ENCODE peak calls at places on chromosome 22, in ten cellular contexts. N is endothelial cell of umbilical vein; A is upper lobe of left lung; S is uterus; Y is prostate gland; M is transverse colon; C is HCT116; X is kidney; U is CD8-positive, alpha-beta T cell; B is AG04450. H is an unnamed sample. For H3K9me3, the result is how much of the 10 kb centered on the place peaks cover.

GRCh38 chr22:33188316-33188715 is 130.1 kb upstream of the SYN3 start:
- DNase-seq in N (no peak), A (no peak), S (no peak), Y (no peak), M (no peak), C (no peak), X (no peak), U (no peak), B (no peak), H (no peak)

GRCh38 chr22:35835267-35835997 is 117.8 kb downstream of the APOL5 start:
- DNase-seq in N (peak), A (no peak), S (no peak), Y (no peak), M (no peak), C (peak), X (no peak), U (no peak), B (no peak), H (no peak)

GRCh38 chr22:29194269-29194668 is 11.4 kb upstream of the EMID1 start:
- DNase-seq in N (no peak), A (no peak), S (no peak), Y (no peak), M (no peak), C (no peak), X (no peak), U (no peak), B (no peak), H (no peak)

GRCh38 chr22:19143967-19144400 is 467 bp downstream of the ESS2 start:
- DNase-seq in N (no peak), A (no peak), S (no peak), Y (no peak), M (no peak), C (no peak), X (no peak), U (peak), B (no peak), H (no peak)

GRCh38 chr22:50620861-50621490 is 7.0 kb downstream of the ARSA start:
- DNase-seq in N (no peak), A (no peak), S (no peak), Y (no peak), M (peak), C (no peak), X (peak), U (peak), B (no peak), H (no peak)

GRCh38 chr22:26239561-26239960 is 70.3 kb downstream of the SEZ6L start:
- DNase-seq in N (no peak), A (no peak), S (no peak), Y (no peak), M (no peak), C (no peak), X (no peak), U (no peak), B (no peak), H (no peak)

GRCh38 chr22:37906364-37907008 is 389 bp downstream of the MICALL1 start:
- DNase-seq in N (no peak), A (no peak), S (peak), Y (no peak), M (peak), C (no peak), X (peak), U (peak), B (no peak), H (no peak)

GRCh38 chr22:35648066-35649025 is at the start of gene APOL6:
- DNase-seq in N (peak), A (peak), S (peak), Y (peak), M (peak), C (no peak), X (no peak), U (peak), B (no peak), H (no peak)

GRCh38 chr22:19419464-19420178 is 11.9 kb downstream of the HIRA start:
- DNase-seq in N (no peak), A (no peak), S (no peak), Y (no peak), M (peak), C (no peak), X (no peak), U (peak), B (no peak), H (no peak)

GRCh38 chr22:20509344-20510047 is 2.1 kb downstream of the MED15 start:
- DNase-seq in N (peak), A (peak), S (peak), Y (peak), M (peak), C (no peak), X (peak), U (peak), B (peak), H (peak)

GRCh38 chr22:23245045-23245798 is 64.9 kb downstream of the BCR start:
- DNase-seq in N (no peak), A (no peak), S (no peak), Y (no peak), M (no peak), C (no peak), X (no peak), U (no peak), B (no peak), H (no peak)

GRCh38 chr22:29073618-29074275 is 912 bp downstream of the KREMEN1 start:
- DNase-seq in N (no peak), A (peak), S (peak), Y (peak), M (peak), C (no peak), X (peak), U (no peak), B (no peak), H (no peak)

GRCh38 chr22:31857247-31857646 is 87.1 kb upstream of the YWHAH start:
- DNase-seq in N (no peak), A (no peak), S (no peak), Y (no peak), M (no peak), C (no peak), X (no peak), U (no peak), B (no peak), H (no peak)

GRCh38 chr22:35467788-35468187 is 67.8 kb downstream of the MCM5 start:
- DNase-seq in N (peak), A (peak), S (peak), Y (peak), M (peak), C (no peak), X (peak), U (no peak), B (no peak), H (peak)

GRCh38 chr22:49918911-49919881 is 762 bp downstream of the CRELD2 start:
- DNase-seq in N (no peak), A (no peak), S (no peak), Y (no peak), M (no peak), C (no peak), X (peak), U (no peak), B (no peak), H (no peak)

GRCh38 chr22:22702159-22702873 is 57.9 kb downstream of the GGTLC2 start:
- DNase-seq in N (no peak), A (no peak), S (no peak), Y (no peak), M (peak), C (no peak), X (no peak), U (no peak), B (no peak), H (no peak)

GRCh38 chr22:32987081-32987631 is 71.0 kb downstream of the SYN3 start:
- DNase-seq in N (no peak), A (no peak), S (no peak), Y (no peak), M (no peak), C (no peak), X (no peak), U (no peak), B (no peak), H (no peak)

GRCh38 chr22:32106930-32107329 is 52.2 kb downstream of the C22orf42 start:
- DNase-seq in N (no peak), A (no peak), S (no peak), Y (no peak), M (no peak), C (no peak), X (no peak), U (no peak), B (no peak), H (no peak)

GRCh38 chr22:37028692-37029674 is 9.4 kb downstream of the MPST start:
- DNase-seq in N (no peak), A (no peak), S (no peak), Y (no peak), M (no peak), C (no peak), X (peak), U (no peak), B (no peak), H (no peak)

GRCh38 chr22:39486951-39487825 is 14.9 kb upstream of the MIEF1 start:
- DNase-seq in N (no peak), A (no peak), S (no peak), Y (no peak), M (no peak), C (no peak), X (peak), U (peak), B (no peak), H (no peak)

GRCh38 chr22:50670914-50671538 is 1.6 kb upstream of the SHANK3 start:
- DNase-seq in N (no peak), A (no peak), S (no peak), Y (no peak), M (no peak), C (no peak), X (no peak), U (no peak), B (no peak), H (no peak)

GRCh38 chr22:43840431-43840830 is 21.9 kb downstream of the SULT4A1 start:
- DNase-seq in N (no peak), A (no peak), S (no peak), Y (no peak), M (no peak), C (no peak), X (no peak), U (no peak), B (no peak), H (no peak)

GRCh38 chr22:27515091-27515523 is 286.4 kb downstream of the MN1 start:
- DNase-seq in N (no peak), A (no peak), S (no peak), Y (no peak), M (no peak), C (no peak), X (no peak), U (no peak), B (no peak), H (no peak)

GRCh38 chr22:36386900-36387663 is 685 bp downstream of the MYH9 start:
- DNase-seq in N (peak), A (peak), S (peak), Y (peak), M (peak), C (no peak), X (peak), U (no peak), B (no peak), H (no peak)

DNA sequence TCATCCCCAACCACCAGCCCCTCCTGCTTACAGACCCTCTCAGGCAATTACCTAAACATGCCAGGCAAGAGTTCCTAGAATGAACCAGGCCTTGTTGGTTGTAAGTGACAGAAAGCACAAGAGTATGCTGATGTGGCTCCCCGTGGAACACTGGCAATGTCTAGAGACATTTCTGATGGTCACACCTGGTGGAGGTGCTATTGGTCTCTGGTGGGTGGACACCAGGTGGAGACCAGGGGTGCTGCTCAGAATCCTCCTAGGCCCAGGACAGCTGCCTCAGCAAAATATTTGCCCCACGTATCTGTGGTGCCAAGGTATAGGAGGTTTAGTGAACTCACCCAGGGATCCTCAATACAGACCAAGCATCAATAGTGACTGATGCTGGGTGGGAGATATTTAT is 832.7 kb downstream of the TBC1D22A start:
- DNase-seq in N (no peak), A (no peak), S (no peak), Y (no peak), M (no peak), C (no peak), X (no peak), U (no peak), B (no peak), H (no peak)
- H3K9me3 ChIP-seq in N (under half), A (under half), S (under half), Y (under half), M (under half), C (under half), X (under half), U (under half), B (half or more), H (under half)

DNA sequence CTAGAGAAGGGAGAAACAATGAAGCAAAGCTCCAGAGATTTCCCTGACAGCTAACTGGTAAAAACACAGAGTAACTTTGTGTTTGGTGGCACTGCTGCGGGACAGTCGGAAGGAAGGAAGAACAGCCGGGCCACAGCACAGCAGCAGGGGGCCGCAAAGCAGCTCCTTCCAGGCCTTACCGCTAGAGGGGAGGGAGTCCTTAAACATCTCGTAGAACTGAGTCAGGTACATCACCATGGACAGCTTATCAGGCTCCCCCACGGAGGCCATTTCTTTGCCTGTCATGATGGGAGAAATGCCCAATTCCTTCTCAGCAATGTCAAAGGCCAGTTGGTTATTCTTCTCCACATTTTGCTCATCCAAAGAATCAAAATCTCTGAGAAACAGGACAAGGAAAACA is 114.6 kb upstream of the BID start:
- DNase-seq in N (peak), A (no peak), S (no peak), Y (no peak), M (no peak), C (no peak), X (no peak), U (peak), B (no peak), H (no peak)
- TF ChIP-seq CTCF in N (peak), A (no peak), S (no peak), Y (no peak), M (no peak), C (no peak), X (no peak), U (no peak), B (peak), H (no peak)

GRCh38 chr22:24542641-24543040 is 12.3 kb downstream of the GUCD1 start:
- DNase-seq in N (no peak), A (peak), S (no peak), Y (peak), M (no peak), C (no peak), X (no peak), U (no peak), B (no peak), H (no peak)
- H3K9me3 ChIP-seq in N (under half), A (under half), S (under half), Y (under half), M (under half), C (under half), X (under half), U (under half), B (under half), H (under half)

DNA sequence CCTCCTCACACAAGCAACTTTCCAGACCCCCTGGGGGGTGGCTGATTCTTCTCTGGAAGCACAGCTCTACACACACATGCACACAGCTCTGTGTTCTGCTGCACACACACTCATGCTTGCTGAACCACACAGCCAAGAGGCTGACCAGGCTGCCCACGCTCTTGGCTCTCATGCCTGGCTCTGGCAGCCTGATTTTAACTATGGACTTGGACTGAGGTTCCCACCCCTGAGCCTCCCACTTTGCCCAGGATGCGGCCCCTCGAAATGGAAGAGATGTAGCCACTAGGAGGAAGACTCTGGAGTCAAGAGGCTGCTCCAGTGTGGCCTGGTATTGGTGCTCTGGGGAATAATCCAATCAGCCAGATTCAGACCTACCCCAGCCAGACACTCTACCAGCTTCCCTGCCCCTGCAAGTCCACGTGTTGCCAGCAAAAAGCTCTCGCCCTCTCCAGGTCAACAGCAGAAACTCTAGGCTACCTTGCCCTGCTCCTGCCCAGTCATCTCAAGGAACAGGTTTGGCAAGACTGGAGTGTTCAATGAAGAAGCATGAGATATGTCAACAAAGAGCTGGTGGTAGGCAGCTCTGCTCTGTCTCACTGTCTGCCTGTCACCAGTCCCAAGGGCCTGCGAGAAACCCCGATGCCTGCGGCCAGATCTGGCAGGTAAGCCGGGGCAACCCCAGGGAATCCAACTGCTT is 8.8 kb upstream of the CASTOR1 start:
- DNase-seq in N (no peak), A (peak), S (no peak), Y (peak), M (peak), C (no peak), X (no peak), U (no peak), B (no peak), H (no peak)
- TF ChIP-seq CTCF in N (no peak), A (no peak), S (no peak), Y (no peak), M (peak), C (no peak), X (no peak), U (no peak), B (no peak), H (no peak)

GRCh38 chr22:47209547-47210023 is 447.1 kb downstream of the TBC1D22A start:
- DNase-seq in N (no peak), A (peak), S (no peak), Y (no peak), M (no peak), C (no peak), X (peak), U (no peak), B (no peak), H (no peak)
- H3K9me3 ChIP-seq in N (under half), A (under half), S (under half), Y (under half), M (under half), C (under half), X (under half), U (under half), B (under half), H (under half)

GRCh38 chr22:45318558-45319318 is 9.0 kb downstream of the FAM118A start:
- DNase-seq in N (peak), A (no peak), S (no peak), Y (no peak), M (no peak), C (no peak), X (no peak), U (peak), B (no peak), H (no peak)

GRCh38 chr22:45316796-45317526 is 7.2 kb downstream of the FAM118A start:
- DNase-seq in N (no peak), A (no peak), S (no peak), Y (no peak), M (no peak), C (no peak), X (no peak), U (no peak), B (no peak), H (no peak)

GRCh38 chr22:45319319-45319675 is 9.6 kb downstream of the FAM118A start:
- DNase-seq in N (peak), A (no peak), S (no peak), Y (no peak), M (no peak), C (no peak), X (no peak), U (peak), B (peak), H (no peak)

GRCh38 chr22:45318168-45318557 is 8.4 kb downstream of the FAM118A start:
- DNase-seq in N (peak), A (peak), S (peak), Y (no peak), M (peak), C (no peak), X (peak), U (peak), B (peak), H (peak)

DNA sequence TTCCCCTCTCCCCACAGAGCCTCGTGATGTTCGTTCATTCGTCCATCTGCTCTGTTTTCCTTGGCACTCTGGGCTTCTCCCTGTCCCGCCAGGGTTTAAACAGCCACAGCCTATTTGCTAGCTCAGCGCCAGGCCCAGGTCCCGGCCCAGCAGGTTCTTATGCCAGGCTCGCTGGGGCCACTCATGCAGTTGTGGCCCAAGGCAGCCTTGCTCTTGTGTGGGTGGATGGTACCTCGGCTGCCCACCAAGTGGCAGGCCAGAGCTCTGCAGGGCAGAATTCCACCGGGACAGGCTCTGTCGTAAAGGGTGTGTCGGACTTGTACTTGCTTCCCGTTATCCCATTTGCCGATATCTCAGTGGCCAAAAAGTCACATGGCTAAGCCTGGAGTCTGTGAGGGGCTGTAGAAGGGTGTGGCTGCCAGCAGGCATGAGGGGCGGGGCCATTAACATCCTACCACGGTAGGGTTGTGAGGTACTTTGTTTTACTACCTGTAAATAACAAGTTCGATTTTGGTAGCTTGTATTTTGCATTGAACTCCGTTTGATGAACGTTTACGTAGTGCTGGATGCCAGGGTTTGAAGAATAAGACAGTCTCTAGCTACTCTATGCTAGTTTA is 7.9 kb downstream of the FAM118A start:
- DNase-seq in N (peak), A (peak), S (peak), Y (peak), M (peak), C (no peak), X (no peak), U (peak), B (no peak), H (peak)
- TF ChIP-seq CTCF in N (peak), A (peak), S (peak), Y (no peak), M (peak), C (peak), X (peak), U (no peak), B (peak), H (peak)

DNA sequence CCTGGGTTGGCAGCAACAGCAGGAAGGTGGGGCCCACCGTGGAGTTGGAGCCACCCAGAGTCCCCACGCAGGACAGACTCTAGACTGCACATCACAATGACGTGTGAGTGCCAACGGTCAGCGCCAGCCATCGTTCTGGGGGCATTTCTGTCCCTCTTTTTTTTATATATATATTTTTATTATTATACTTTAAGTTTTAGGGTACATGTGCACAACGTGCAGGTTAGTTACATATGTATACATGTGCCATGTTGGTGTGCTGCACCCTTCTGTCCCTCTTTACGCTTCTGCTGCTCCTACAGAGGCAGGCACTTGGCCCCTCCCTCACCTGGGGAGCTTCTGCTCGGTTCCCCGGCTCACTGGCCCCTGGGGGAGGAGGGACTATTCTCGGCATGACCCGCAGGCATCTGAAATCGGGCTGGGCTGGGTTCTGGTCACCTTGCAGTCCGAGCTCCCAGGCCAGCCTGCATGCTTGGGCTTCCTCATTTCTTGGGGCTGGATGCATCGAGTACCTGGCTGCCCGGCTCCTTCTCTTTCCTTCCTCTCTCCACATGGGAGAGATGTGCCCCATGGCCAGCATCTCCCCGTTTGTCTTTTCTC is 787.4 kb downstream of the TBC1D22A start:
- DNase-seq in N (no peak), A (no peak), S (no peak), Y (no peak), M (no peak), C (no peak), X (no peak), U (no peak), B (no peak), H (no peak)
- H3K9me3 ChIP-seq in N (under half), A (under half), S (under half), Y (under half), M (under half), C (under half), X (under half), U (under half), B (half or more), H (under half)